ENCODE peak calls at places on chromosomes 4 and X, in six cellular contexts. L is iris pigment epithelial cell; W is EL; S is NCI-H1092; J is activated CD4-positive, alpha-beta T cell treated with anti-CD3 and anti-CD28 coated beads, Interleukin-2, amount 50 U/mL, for 4 hours; D is iPS-NIHi11. G is an unnamed sample.

GRCh38 chrX:146967296-146967695 is 152.8 kb upstream of the CXorf51A start:
- DNase-seq in L (no peak), J (no peak), W (no peak), D (no peak), S (no peak), G (peak; percentile 55)

GRCh38 chr4:108454227-108454626 is 166.1 kb upstream of the RPL34 start:
- DNase-seq in L (no peak), W (no peak), J (no peak), S (no peak), D (no peak), G (no peak)

GRCh38 chr4:187826725-187827124 is 168.8 kb upstream of the ZFP42 start:
- DNase-seq in S (no peak), D (peak; percentile 17), L (no peak), J (no peak), W (no peak), G (peak; percentile 40)

GRCh38 chrX:23292979-23293651 is 41.5 kb upstream of the PTCHD1 start:
- DNase-seq in S (no peak), W (peak; percentile 1), D (peak; percentile 16), L (peak; percentile 3), J (no peak), G (peak; percentile 94)

GRCh38 chr4:184165291-184165690 is 52.4 kb downstream of the ENPP6 start:
- DNase-seq in D (peak; percentile 36), J (no peak), S (no peak), L (peak; percentile 61), W (peak; percentile 29), G (no peak)

GRCh38 chr4:105128208-105128607 is 18.5 kb upstream of the TET2 start:
- DNase-seq in L (no peak), D (no peak), W (no peak), J (no peak), S (no peak), G (no peak)

GRCh38 chrX:101617211-101618191 is at the start of gene ARMCX6:
- DNase-seq in L (peak; percentile 71), W (peak; percentile 75), D (peak; percentile 72), J (peak; percentile 63), S (peak; percentile 42), G (peak; percentile 23)

GRCh38 chrX:84453351-84454246 is 48.7 kb downstream of the HDX start:
- DNase-seq in D (no peak), S (no peak), L (no peak), J (no peak), W (no peak), G (no peak)

GRCh38 chr4:117417856-117418255 is 332.5 kb upstream of the TRAM1L1 start:
- DNase-seq in L (no peak), D (no peak), S (no peak), J (no peak), W (no peak), G (no peak)

GRCh38 chr4:61924131-61924530 is 724.0 kb downstream of the ADGRL3 start:
- DNase-seq in S (no peak), W (no peak), J (no peak), L (no peak), D (no peak), G (no peak)

GRCh38 chr4:117478702-117479101 is 393.3 kb upstream of the TRAM1L1 start:
- DNase-seq in L (no peak), D (no peak), W (no peak), S (no peak), J (no peak), G (no peak)

GRCh38 chrX:110745288-110745687 is 50.3 kb downstream of the CHRDL1 start:
- DNase-seq in S (no peak), D (no peak), L (no peak), W (no peak), J (no peak), G (no peak)

GRCh38 chr4:40626183-40626990 is 3.3 kb downstream of the RBM47 start:
- DNase-seq in L (peak; percentile 50), D (no peak), J (no peak), S (no peak), W (peak; percentile 25), G (no peak)

GRCh38 chr4:52877694-52878093 is 15.6 kb downstream of the RASL11B start:
- DNase-seq in D (no peak), L (peak; percentile 50), S (no peak), W (no peak), J (no peak), G (no peak)

GRCh38 chrX:26651755-26652154 is 435.8 kb downstream of the MAGEB5 start:
- DNase-seq in S (no peak), L (peak; percentile 5), J (no peak), D (no peak), W (no peak), G (no peak)

GRCh38 chr4:119825696-119826095 is 197.1 kb upstream of the PDE5A start:
- DNase-seq in L (peak; percentile 54), J (no peak), D (no peak), W (no peak), S (no peak), G (no peak)

GRCh38 chrX:149950681-149951080 is 12.4 kb upstream of the EOLA2 start:
- DNase-seq in S (peak; percentile 9), W (peak; percentile 57), D (peak; percentile 25), L (peak; percentile 61), J (no peak), G (peak; percentile 33)

GRCh38 chr4:72546456-72546855 is 22.6 kb downstream of the ADAMTS3 start:
- DNase-seq in J (no peak), L (no peak), W (no peak), D (no peak), S (no peak), G (no peak)

GRCh38 chrX:108573136-108573535 is 133.5 kb downstream of the COL4A5 start:
- DNase-seq in W (no peak), S (no peak), L (no peak), J (no peak), D (no peak), G (no peak)

G was measured in H4.